ENCODE peak calls at places on chromosomes 3 and 15, in seven cellular contexts. C is ovary; B is GM04503; R is stimulated activated CD4-positive, alpha-beta T cell treated with anti-CD3 and anti-CD28 coated beads, Interleukin-1b, Interleukin-23, amount 100 ng/mL, for 4 hours; O is left kidney; J is HT1080; L is psoas muscle. T is an unnamed sample.
A peak's percentile ranks its signal among the peaks of the same experiment; 100 is the strongest.

GRCh38 chr3:50210510-50211367 is 5.7 kb downstream of the SLC38A3 start:
- DNase-seq in L (no peak), O (no peak), B (no peak), J (no peak), R (no peak), C (no peak), T (no peak)

GRCh38 chr3:17967111-17967510 is 224.7 kb upstream of the TBC1D5 start:
- DNase-seq in L (no peak), O (no peak), B (no peak), J (no peak), C (no peak), R (no peak), T (no peak)

GRCh38 chr15:84734794-84735479 is 13.5 kb upstream of the ZNF592 start:
- DNase-seq in J (peak; percentile 78), C (no peak), O (peak; percentile 90), B (no peak), L (no peak), R (no peak), T (peak; percentile 48)

GRCh38 chr15:38868326-38869114 is 303.9 kb upstream of the RASGRP1 start:
- DNase-seq in J (peak; percentile 93), O (no peak), B (peak; percentile 95), R (no peak), L (peak; percentile 58), C (no peak), T (no peak)

GRCh38 chr15:66897381-66897780 is 168.0 kb upstream of the SMAD3 start:
- DNase-seq in R (no peak), J (no peak), B (no peak), O (no peak), C (no peak), L (no peak), T (no peak)

GRCh38 chr3:36894924-36895323 is 49.9 kb downstream of the TRANK1 start:
- DNase-seq in C (no peak), R (no peak), J (no peak), B (no peak), L (no peak), O (no peak), T (no peak)

GRCh38 chr3:105274958-105275357 is 91.8 kb upstream of the ALCAM start:
- DNase-seq in R (no peak), B (peak; percentile 67), J (peak; percentile 79), C (no peak), L (no peak), O (no peak), T (no peak)

GRCh38 chr15:64883997-64884511 is 27.6 kb upstream of the ANKDD1A start:
- DNase-seq in O (peak; percentile 45), B (peak; percentile 77), C (no peak), J (peak; percentile 92), R (peak; percentile 76), L (peak; percentile 74), T (peak; percentile 68)

GRCh38 chr15:90529369-90530249 is at the start of gene CRTC3:
- DNase-seq in L (peak; percentile 60), R (peak; percentile 57), B (no peak), J (no peak), C (peak; percentile 57), O (peak; percentile 80), T (peak; percentile 39)

GRCh38 chr15:34726407-34727100 is 28.2 kb downstream of the GJD2 start:
- DNase-seq in C (no peak), L (no peak), R (no peak), J (no peak), B (peak; percentile 64), O (no peak), T (no peak)

T was measured in activated T-helper 9 cell treated with anti-CD3 and anti-CD28 coated beads, Interleukin-2, amount 50 U/mL, for 16 hours.